ENCODE peak calls at places on chromosome 7, in seven cellular contexts. R is kidney; L is activated T-cell treated with anti-CD3 and anti-CD28 coated beads for 1 hour; C is mesothelial cell of epicardium; A is fibroblast of gingiva; P is HS-27A; W is natural killer cell treated with Interleukin-12 subunit alpha and Interleukin-12 subunit beta and Interleukin-15 and Interleukin-18, amount 100 ng/mL, for 72 hours. T is an unnamed sample.

GRCh38 chr7:121006731-121007315 is 18.3 kb downstream of the CPED1 start:
- DNase-seq in P (no peak), C (no peak), R (no peak), A (no peak), L (no peak), W (no peak), T (no peak)

GRCh38 chr7:10973942-10974716 is 457 bp downstream of the PHF14 start:
- DNase-seq in A (peak), W (no peak), R (peak), L (peak), C (no peak), P (no peak), T (no peak)

GRCh38 chr7:45695249-45695995 is 121.3 kb downstream of the ADCY1 start:
- DNase-seq in A (no peak), P (no peak), R (no peak), C (no peak), W (no peak), L (no peak), T (no peak)

GRCh38 chr7:2099036-2099957 is 133.4 kb downstream of the MAD1L1 start:
- DNase-seq in P (no peak), C (no peak), W (no peak), A (no peak), R (no peak), L (peak), T (peak)

GRCh38 chr7:46933596-46933995 is 648.3 kb downstream of the TNS3 start:
- DNase-seq in A (peak), L (no peak), W (no peak), C (no peak), R (no peak), P (no peak), T (no peak)

GRCh38 chr7:20172736-20173334 is 44.3 kb downstream of the MACC1 start:
- DNase-seq in C (peak), P (no peak), R (peak), A (peak), L (no peak), W (no peak), T (no peak)

GRCh38 chr7:87877641-87878040 is 1.3 kb downstream of the DBF4 start:
- DNase-seq in L (no peak), C (no peak), W (no peak), P (no peak), R (no peak), A (no peak), T (no peak)

GRCh38 chr7:96026006-96026405 is 253.7 kb downstream of the DYNC1I1 start:
- DNase-seq in P (no peak), A (no peak), L (no peak), C (no peak), W (no peak), R (no peak), T (no peak)

GRCh38 chr7:143279186-143280098 is 5.3 kb upstream of the TMEM139 start:
- DNase-seq in C (no peak), L (no peak), W (no peak), A (peak), R (no peak), P (no peak), T (no peak)

GRCh38 chr7:151351967-151352366 is 10.4 kb downstream of the NUB1 start:
- DNase-seq in W (peak), R (no peak), L (no peak), A (no peak), P (no peak), C (no peak), T (peak)

GRCh38 chr7:47285860-47286491 is 295.9 kb downstream of the TNS3 start:
- DNase-seq in W (no peak), P (no peak), C (no peak), A (peak), R (no peak), L (no peak), T (no peak)

GRCh38 chr7:128262273-128263028 is 21.4 kb downstream of the LEP start:
- DNase-seq in W (no peak), C (no peak), P (no peak), R (no peak), A (no peak), L (no peak), T (no peak)

GRCh38 chr7:101934618-101935017 is 117.2 kb downstream of the CUX1 start:
- DNase-seq in W (peak), P (no peak), A (no peak), L (no peak), R (no peak), C (no peak), T (no peak)

GRCh38 chr7:80826520-80827237 is 92.2 kb downstream of the SEMA3C start:
- DNase-seq in P (no peak), A (peak), L (no peak), C (no peak), R (no peak), W (no peak), T (no peak)

GRCh38 chr7:128794020-128794419 is 2.3 kb downstream of the CCDC136 start:
- DNase-seq in P (no peak), W (no peak), C (no peak), A (no peak), L (no peak), R (no peak), T (no peak)

GRCh38 chr7:80542398-80542797 is 30.5 kb upstream of the GNAT3 start:
- DNase-seq in P (peak), R (no peak), W (no peak), C (no peak), L (no peak), A (peak), T (no peak)

GRCh38 chr7:3597243-3597642 is 296.2 kb downstream of the SDK1 start:
- DNase-seq in A (no peak), P (no peak), L (no peak), W (no peak), R (no peak), C (no peak), T (no peak)

GRCh38 chr7:61576-62360 is 130.6 kb upstream of the FAM20C start:
- DNase-seq in R (peak), W (no peak), P (no peak), C (peak), L (no peak), A (no peak), T (no peak)

GRCh38 chr7:123774498-123774897 is 25.7 kb upstream of the WASL start:
- DNase-seq in R (no peak), L (no peak), C (no peak), W (no peak), A (no peak), P (no peak), T (no peak)

GRCh38 chr7:6226194-6226799 is 46.1 kb downstream of the CYTH3 start:
- DNase-seq in C (no peak), R (no peak), L (no peak), A (peak), P (no peak), W (no peak), T (no peak)

GRCh38 chr7:108299251-108300014 is 156.8 kb downstream of the NRCAM start:
- DNase-seq in L (no peak), W (no peak), R (no peak), C (no peak), A (no peak), P (no peak), T (no peak)

GRCh38 chr7:12686894-12687212 is 580 bp upstream of the ARL4A start:
- DNase-seq in R (no peak), A (no peak), C (no peak), P (peak), L (no peak), W (no peak), T (no peak)